ENCODE peak calls at places on chromosomes 1 and 21, in eight cellular contexts. T is AG09309, D is sigmoid colon, L is brain microvascular endothelial cell, Z is heart right ventricle, B is choroid plexus epithelial cell, G is MM.1S, Q is astrocyte of the cerebellum. W is an unnamed sample.

GRCh38 chr1:59494145-59494824 is 197.4 kb downstream of the FGGY start:
- DNase-seq in T (no peak), Q (no peak), L (no peak), Z (no peak), B (no peak), D (no peak), G (no peak), W (no peak)

GRCh38 chr1:234696148-234696576 is 86.2 kb upstream of the IRF2BP2 start:
- DNase-seq in T (no peak), L (no peak), D (no peak), B (no peak), G (no peak), Q (no peak), Z (no peak), W (no peak)

GRCh38 chr21:40176732-40177131 is 309.5 kb downstream of the PCP4 start:
- DNase-seq in Z (no peak), D (no peak), Q (no peak), L (no peak), G (peak), T (no peak), B (no peak), W (no peak)

GRCh38 chr1:119747451-119747850 is 21.3 kb downstream of the HMGCS2 start:
- DNase-seq in Z (no peak), L (no peak), Q (no peak), B (no peak), T (no peak), D (no peak), G (no peak), W (no peak)

GRCh38 chr21:35923971-35924370 is 136.4 kb downstream of the SETD4 start:
- DNase-seq in D (no peak), Q (no peak), B (no peak), T (no peak), L (no peak), Z (no peak), G (no peak), W (no peak)

GRCh38 chr1:223525957-223526356 is 132.7 kb downstream of the CCDC185 start:
- DNase-seq in L (no peak), T (no peak), G (no peak), Z (no peak), Q (no peak), B (no peak), D (no peak), W (no peak)

GRCh38 chr1:171403396-171403795 is 81.9 kb upstream of the PRRC2C start:
- DNase-seq in D (no peak), Z (no peak), Q (no peak), L (peak), B (peak), G (no peak), T (peak), W (no peak)

GRCh38 chr1:206420471-206420870 is 49.8 kb upstream of the IKBKE start:
- DNase-seq in L (no peak), D (no peak), T (no peak), Q (no peak), Z (no peak), G (no peak), B (no peak), W (no peak)

GRCh38 chr1:23283660-23284602 is 60.2 kb downstream of the HNRNPR start:
- DNase-seq in Z (no peak), D (no peak), T (peak), G (no peak), B (peak), Q (no peak), L (peak), W (no peak)

GRCh38 chr1:172970186-172970585 is 80.6 kb downstream of the TNFSF18 start:
- DNase-seq in B (no peak), Z (no peak), T (no peak), Q (no peak), G (no peak), D (no peak), L (no peak), W (no peak)

GRCh38 chr1:111506561-111506960 is 3.1 kb upstream of the ADORA3 start:
- DNase-seq in Z (no peak), B (no peak), D (no peak), L (no peak), Q (no peak), T (no peak), G (no peak), W (no peak)

GRCh38 chr1:111505641-111506119 is 2.2 kb upstream of the ADORA3 start:
- DNase-seq in Z (no peak), G (peak), B (no peak), Q (no peak), T (no peak), D (no peak), L (no peak), W (no peak)

GRCh38 chr1:111510003-111510380 is 6.6 kb upstream of the ADORA3 start:
- DNase-seq in G (no peak), B (no peak), D (peak), Q (no peak), L (no peak), Z (peak), T (no peak), W (no peak)

GRCh38 chr1:111504097-111504496 is 664 bp upstream of the ADORA3 start:
- DNase-seq in Q (no peak), L (no peak), D (no peak), G (no peak), B (no peak), T (no peak), Z (no peak), W (no peak)

GRCh38 chr1:111507411-111508201 is 4.2 kb upstream of the ADORA3 start:
- DNase-seq in B (peak), D (peak), T (peak), Q (no peak), G (peak), Z (peak), L (peak), W (peak)
- TF ChIP-seq CTCF in B (peak), D (no peak), T (peak), Q (no peak), G (no peak), Z (no peak), L (peak), W (no peak)

DNA sequence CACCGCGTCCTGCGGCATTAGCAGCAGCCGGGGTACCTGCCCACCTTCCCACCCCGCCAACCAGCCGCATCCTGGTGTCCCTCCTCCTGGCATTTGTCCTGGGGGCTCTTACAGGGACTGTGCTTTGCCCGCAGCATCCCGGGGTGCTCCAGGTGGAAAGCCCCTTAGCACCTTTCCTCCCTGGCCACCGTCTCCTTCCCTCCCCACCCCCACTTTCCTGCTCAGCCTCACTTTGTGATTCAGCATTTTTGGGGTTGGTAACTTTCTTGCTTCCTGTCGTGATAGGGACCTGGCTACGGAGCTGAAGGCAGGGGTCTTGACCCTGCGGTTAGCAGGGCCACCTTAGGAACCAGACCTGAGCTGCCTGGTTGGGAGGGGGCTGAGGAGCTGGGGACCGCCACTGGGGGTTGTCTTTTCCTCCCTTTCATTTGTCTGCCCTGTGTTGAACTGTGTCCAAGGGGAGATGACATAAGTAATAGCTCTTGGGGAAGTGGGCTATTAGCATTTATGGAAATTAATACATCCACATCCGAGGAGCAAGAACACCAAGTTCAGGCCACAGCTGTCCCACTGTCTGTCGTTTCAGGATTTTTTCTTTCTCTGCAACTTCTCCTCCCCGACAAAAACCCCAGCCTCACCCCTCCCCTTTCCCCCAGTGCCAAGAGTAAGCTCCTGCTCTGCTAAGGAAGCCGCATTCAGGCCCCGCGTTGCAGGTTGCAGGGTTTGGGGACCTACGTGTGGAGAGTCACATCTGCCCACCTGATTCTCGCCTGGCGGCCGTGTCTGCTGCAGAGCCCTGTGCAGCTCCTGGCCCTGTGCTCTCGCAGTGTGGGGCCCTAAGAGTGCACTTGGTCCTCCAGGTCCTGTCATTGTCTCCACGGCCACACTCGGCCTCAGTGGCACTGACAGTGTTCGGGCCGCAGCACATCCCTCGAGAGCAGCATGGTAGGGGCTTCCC is 1.6 kb upstream of the NPHP4 start:
- DNase-seq in Z (peak), G (peak), L (no peak), Q (no peak), T (no peak), D (no peak), B (no peak), W (peak)
- TF ChIP-seq CTCF in Z (no peak), G (no peak), L (no peak), Q (no peak), T (no peak), D (no peak), B (no peak), W (no peak)

DNA sequence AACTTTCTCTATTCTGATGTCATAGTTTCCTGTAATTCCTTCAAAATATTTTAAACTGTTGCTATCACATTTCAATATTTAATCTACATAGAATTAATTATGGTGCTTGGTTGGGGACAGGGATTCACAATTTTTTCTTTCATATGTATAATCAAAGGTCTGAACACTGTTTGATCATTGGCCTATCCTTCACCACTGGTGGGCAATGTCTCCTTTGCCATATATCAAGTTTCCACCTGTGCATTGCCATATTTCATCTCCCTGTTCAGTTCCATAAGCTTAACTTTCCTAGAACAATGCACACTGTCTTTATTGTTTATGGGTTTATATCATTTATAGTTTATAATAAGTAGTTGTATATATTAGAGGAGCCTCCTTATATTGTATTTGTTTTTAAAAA is 374.9 kb upstream of the PTBP2 start:
- DNase-seq in D (no peak), Q (no peak), T (no peak), G (no peak), Z (no peak), B (no peak), L (no peak), W (no peak)
- TF ChIP-seq CTCF in D (no peak), Q (no peak), T (peak), G (no peak), Z (no peak), B (no peak), L (peak), W (no peak)

GRCh38 chr1:53172751-53173498 is 23.7 kb upstream of the CPT2 start:
- DNase-seq in Q (no peak), L (no peak), B (peak), D (no peak), G (no peak), T (peak), Z (no peak), W (no peak)
- TF ChIP-seq CTCF in Q (peak), L (peak), B (peak), D (no peak), G (no peak), T (peak), Z (peak), W (peak)

DNA sequence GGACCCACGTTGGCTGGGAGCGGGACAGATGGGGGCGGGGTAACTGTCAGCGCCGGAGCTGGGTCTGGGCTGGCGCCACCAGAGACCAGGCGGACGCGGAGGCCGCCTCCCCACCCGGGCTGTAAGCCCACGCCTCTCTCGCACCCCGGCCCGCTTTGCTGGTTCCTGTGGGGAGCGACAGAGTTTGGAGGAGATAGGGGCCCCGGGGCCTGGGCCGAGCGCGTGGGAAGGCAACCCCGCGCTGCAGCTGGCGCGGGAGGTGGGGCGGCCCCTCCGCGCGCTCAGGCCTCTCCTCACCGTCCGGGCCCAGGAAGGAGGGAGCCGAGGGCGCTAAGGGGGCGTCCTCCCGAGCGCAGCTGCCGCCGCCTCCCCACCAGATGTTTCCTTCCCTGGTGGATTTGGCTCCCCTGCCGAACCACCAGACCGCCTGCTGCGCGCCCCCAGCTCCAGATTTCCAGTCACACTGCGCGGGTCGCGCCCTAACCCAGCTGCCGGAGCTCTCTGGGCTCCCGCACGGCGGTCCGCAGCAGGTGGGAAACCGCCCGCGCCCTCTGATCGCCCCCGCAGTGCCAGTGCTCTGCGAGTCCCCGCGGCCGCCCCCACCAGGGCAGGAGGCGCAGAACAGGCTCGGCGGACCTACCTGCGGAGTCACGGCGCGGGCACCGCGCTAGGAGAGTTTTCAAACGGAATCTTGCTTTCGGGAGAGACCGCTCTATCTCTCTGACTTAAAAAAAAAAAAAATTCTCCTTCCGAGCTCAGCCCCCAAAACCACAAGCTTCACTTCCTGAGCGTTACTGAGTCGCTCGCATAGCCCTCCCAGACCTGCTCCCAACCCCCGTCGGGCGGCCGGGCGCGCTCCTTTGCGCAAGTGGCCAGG is 1.1 kb downstream of the GFI1 start:
- DNase-seq in Q (no peak), L (no peak), Z (peak), D (no peak), G (peak), B (peak), T (no peak), W (peak)
- TF ChIP-seq CTCF in Q (peak), L (peak), Z (peak), D (no peak), G (peak), B (peak), T (peak), W (peak)

DNA sequence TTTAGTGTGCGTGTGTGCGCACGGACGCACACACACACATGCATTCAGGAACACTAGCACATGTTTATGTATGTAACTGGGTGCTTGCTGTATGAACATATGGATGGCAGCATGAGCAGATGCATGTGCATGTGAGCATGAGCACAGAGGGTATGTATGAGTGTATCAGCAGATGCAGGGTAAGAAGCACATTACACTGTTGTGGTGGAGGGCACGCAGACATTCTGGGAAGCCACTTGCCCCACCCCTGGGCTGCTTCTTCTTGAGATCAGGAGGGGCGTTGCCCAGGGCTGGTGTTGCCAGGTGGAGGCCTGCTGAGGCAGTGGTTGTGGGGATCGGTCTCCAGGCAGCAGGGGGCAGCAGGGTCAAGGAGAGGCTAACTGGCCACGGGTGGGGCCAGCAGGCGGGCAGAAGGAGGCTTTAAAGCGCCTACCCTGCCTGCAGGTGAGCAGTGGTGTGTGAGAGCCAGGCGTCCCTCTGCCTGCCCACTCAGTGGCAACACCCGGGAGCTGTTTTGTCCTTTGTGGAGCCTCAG is 3.9 kb upstream of the P3R3URF start:
- DNase-seq in B (no peak), Q (no peak), L (no peak), Z (no peak), D (no peak), G (no peak), T (no peak), W (peak)
- TF ChIP-seq CTCF in B (no peak), Q (no peak), L (no peak), Z (no peak), D (no peak), G (peak), T (no peak), W (peak)

DNA sequence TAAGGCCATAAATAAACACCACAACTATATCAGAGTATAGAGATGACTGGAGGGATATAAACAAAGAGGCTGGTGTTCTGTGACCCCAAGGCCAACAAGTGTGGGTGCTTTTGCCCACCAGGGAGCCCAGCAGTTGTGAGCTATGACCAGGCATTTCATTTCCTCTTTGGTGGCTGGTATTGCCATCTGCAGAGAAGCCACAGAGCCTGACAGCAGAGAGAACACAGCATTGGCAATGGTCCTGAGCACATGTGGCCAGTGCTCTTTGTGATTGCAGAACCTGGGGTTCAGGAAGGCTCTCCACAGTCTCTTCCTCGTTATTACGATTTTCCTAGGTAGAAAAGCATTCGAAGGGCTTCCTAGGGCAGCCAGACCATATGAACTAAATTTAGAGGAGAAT is 112.3 kb downstream of the TM2D1 start:
- DNase-seq in Q (no peak), G (no peak), T (no peak), B (no peak), L (no peak), D (no peak), Z (no peak), W (no peak)
- TF ChIP-seq CTCF in Q (no peak), G (no peak), T (no peak), B (no peak), L (no peak), D (no peak), Z (no peak), W (no peak)

DNA sequence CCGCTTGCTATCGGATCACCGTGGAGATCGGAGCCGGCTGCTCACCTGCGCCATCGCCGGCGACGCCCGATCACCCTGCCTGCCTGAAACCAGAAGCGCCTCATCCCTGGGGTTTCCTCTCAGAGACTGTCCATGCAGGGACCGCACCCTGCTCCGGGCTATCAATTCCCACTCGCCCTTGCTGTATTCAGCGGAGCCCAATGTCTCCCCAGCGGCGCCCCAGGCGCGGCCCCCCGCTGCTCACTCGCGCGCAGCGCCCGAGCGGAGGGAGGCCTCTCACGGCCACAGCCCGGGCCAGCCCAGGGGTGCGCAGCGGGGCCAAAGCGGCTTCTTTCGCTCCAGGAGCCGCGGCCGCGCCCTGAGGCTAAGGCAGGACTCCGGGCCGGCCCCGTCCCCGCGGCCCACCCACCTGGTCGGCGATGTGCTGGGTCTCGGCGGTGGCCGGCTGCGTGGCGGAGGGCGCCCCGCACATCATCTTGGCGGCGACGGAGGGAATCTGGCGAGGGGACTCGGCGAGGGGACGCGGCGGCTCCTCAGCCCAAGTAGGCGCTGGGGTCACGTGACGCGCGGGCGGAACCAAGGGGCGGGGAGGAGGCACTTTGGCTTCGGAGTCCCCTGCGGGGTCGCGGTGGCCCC is at the start of gene CSTB:
- DNase-seq in T (no peak), B (peak), Z (peak), D (peak), Q (no peak), L (no peak), G (peak), W (peak)
- TF ChIP-seq CTCF in T (no peak), B (no peak), Z (no peak), D (no peak), Q (no peak), L (peak), G (peak), W (no peak)

DNA sequence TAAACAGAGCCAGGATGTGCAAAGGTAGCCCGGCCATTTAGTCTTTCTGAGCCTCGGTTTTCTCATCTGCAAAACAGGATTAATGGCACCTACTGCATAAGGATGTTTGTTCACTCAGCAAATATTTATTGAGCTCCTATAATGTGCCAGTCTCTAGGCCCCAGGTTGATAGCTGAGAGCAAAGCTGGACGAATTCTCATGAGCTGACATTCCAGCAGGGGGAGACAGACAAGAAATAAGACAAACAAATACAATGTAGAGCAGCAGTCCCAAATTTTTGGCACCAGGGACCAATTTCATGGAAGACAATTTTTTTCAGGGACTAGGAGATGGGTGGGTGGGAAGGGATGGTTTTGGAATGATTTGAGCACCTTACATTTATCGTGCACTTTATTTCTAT is 74.3 kb upstream of the PAX7 start:
- DNase-seq in Q (no peak), B (peak), T (no peak), L (peak), G (no peak), D (no peak), Z (no peak), W (no peak)
- TF ChIP-seq CTCF in Q (peak), B (peak), T (peak), L (peak), G (peak), D (no peak), Z (peak), W (peak)

W was measured in upper lobe of right lung.